ENCODE peak calls at places on chromosomes 16 and 17, in ten cellular contexts. Y is skeletal muscle cell, H is colonic mucosa, K is HFF-Myc, V is HL-60, E is cardiac fibroblast, B is adrenal gland, I is DND-41, X is H7, A is pancreas. P is an unnamed sample.

GRCh38 chr16:27286446-27286845 is 17.9 kb upstream of the NSMCE1 start:
- DNase-seq in Y (peak), H (no peak), K (peak), V (no peak), E (peak), B (peak), I (no peak), X (no peak), A (no peak), P (peak)

GRCh38 chr16:53445534-53445933 is 11.3 kb downstream of the RBL2 start:
- DNase-seq in Y (no peak), H (no peak), K (no peak), V (no peak), E (no peak), B (no peak), I (no peak), X (no peak), A (no peak), P (no peak)

GRCh38 chr17:82911822-82912221 is 72.0 kb upstream of the ZNF750 start:
- DNase-seq in Y (no peak), H (no peak), K (no peak), V (peak), E (no peak), B (no peak), I (no peak), X (no peak), A (peak), P (no peak)

GRCh38 chr17:69854381-69854780 is 220.6 kb upstream of the KCNJ16 start:
- DNase-seq in Y (no peak), H (no peak), K (no peak), V (no peak), E (no peak), B (no peak), I (no peak), X (no peak), A (no peak), P (no peak)

GRCh38 chr17:32350662-32351418 is 883 bp downstream of the ZNF207 start:
- DNase-seq in Y (no peak), H (peak), K (no peak), V (peak), E (peak), B (peak), I (peak), X (no peak), A (no peak), P (no peak)

GRCh38 chr17:57988301-57989010 is 402 bp upstream of the VEZF1 start:
- DNase-seq in Y (no peak), H (peak), K (no peak), V (peak), E (peak), B (peak), I (peak), X (peak), A (no peak), P (no peak)

GRCh38 chr17:51820252-51820651 is 338.3 kb downstream of the CA10 start:
- DNase-seq in Y (no peak), H (no peak), K (no peak), V (no peak), E (no peak), B (no peak), I (no peak), X (no peak), A (no peak), P (no peak)

GRCh38 chr17:79518330-79519151 is 92.3 kb downstream of the RBFOX3 start:
- DNase-seq in Y (no peak), H (no peak), K (no peak), V (no peak), E (no peak), B (no peak), I (no peak), X (no peak), A (no peak), P (no peak)

GRCh38 chr16:2816751-2817495 is at the start of gene PRSS21:
- DNase-seq in Y (no peak), H (no peak), K (no peak), V (no peak), E (no peak), B (no peak), I (no peak), X (peak), A (peak), P (no peak)

GRCh38 chr17:7590743-7591142 is 849 bp upstream of the SOX15 start:
- DNase-seq in Y (no peak), H (no peak), K (no peak), V (no peak), E (peak), B (no peak), I (no peak), X (peak), A (no peak), P (no peak)

GRCh38 chr17:81523139-81524062 is 4.8 kb upstream of the FSCN2 start:
- DNase-seq in Y (no peak), H (no peak), K (no peak), V (peak), E (no peak), B (no peak), I (no peak), X (peak), A (no peak), P (no peak)

GRCh38 chr17:46822388-46822921 is 4.0 kb upstream of the WNT3 start:
- DNase-seq in Y (no peak), H (peak), K (no peak), V (peak), E (no peak), B (no peak), I (no peak), X (peak), A (peak), P (no peak)

GRCh38 chr17:82103588-82104451 is 5.8 kb upstream of the FASN start:
- DNase-seq in Y (no peak), H (peak), K (no peak), V (no peak), E (peak), B (peak), I (no peak), X (peak), A (no peak), P (no peak)

GRCh38 chr17:10156579-10157488 is 41.6 kb downstream of the GAS7 start:
- DNase-seq in Y (no peak), H (peak), K (no peak), V (peak), E (no peak), B (peak), I (peak), X (no peak), A (no peak), P (no peak)

GRCh38 chr17:7023576-7024401 is 939 bp downstream of the BCL6B start:
- DNase-seq in Y (peak), H (peak), K (no peak), V (peak), E (peak), B (peak), I (peak), X (peak), A (peak), P (no peak)

GRCh38 chr16:87416826-87417471 is 24.8 kb downstream of the MAP1LC3B start:
- DNase-seq in Y (peak), H (peak), K (no peak), V (no peak), E (peak), B (peak), I (no peak), X (no peak), A (no peak), P (no peak)

GRCh38 chr16:6081320-6081976 is 983.9 kb upstream of the EEF2KMT start:
- DNase-seq in Y (no peak), H (peak), K (no peak), V (peak), E (peak), B (no peak), I (peak), X (peak), A (no peak), P (no peak)

GRCh38 chr17:81277421-81277820 is 17.7 kb downstream of the SLC38A10 start:
- DNase-seq in Y (no peak), H (peak), K (no peak), V (no peak), E (no peak), B (no peak), I (no peak), X (no peak), A (no peak), P (no peak)

GRCh38 chr17:40524243-40524965 is 23.0 kb upstream of the TNS4 start:
- DNase-seq in Y (no peak), H (no peak), K (no peak), V (no peak), E (no peak), B (no peak), I (no peak), X (no peak), A (no peak), P (no peak)

GRCh38 chr16:84156342-84156784 is 11.3 kb downstream of the DNAAF1 start:
- DNase-seq in Y (no peak), H (no peak), K (no peak), V (no peak), E (no peak), B (no peak), I (no peak), X (no peak), A (no peak), P (peak)

GRCh38 chr17:57380055-57380356 is 123.7 kb downstream of the MSI2 start:
- DNase-seq in Y (no peak), H (no peak), K (no peak), V (no peak), E (no peak), B (no peak), I (no peak), X (no peak), A (no peak), P (no peak)

GRCh38 chr16:74601131-74601871 is 5.6 kb downstream of the GLG1 start:
- DNase-seq in Y (no peak), H (peak), K (no peak), V (no peak), E (no peak), B (no peak), I (peak), X (no peak), A (no peak), P (no peak)

GRCh38 chr17:83055911-83056582 is 23.4 kb upstream of the METRNL start:
- DNase-seq in Y (peak), H (no peak), K (peak), V (no peak), E (peak), B (peak), I (no peak), X (peak), A (peak), P (no peak)

GRCh38 chr17:27526603-27527002 is 70.4 kb downstream of the KSR1 start:
- DNase-seq in Y (no peak), H (peak), K (no peak), V (peak), E (peak), B (peak), I (peak), X (peak), A (no peak), P (no peak)

GRCh38 chr16:86571197-86571915 is 4.7 kb downstream of the FOXC2 start:
- DNase-seq in Y (no peak), H (no peak), K (no peak), V (no peak), E (peak), B (no peak), I (no peak), X (peak), A (no peak), P (no peak)

GRCh38 chr16:17206712-17207111 is 264.0 kb downstream of the XYLT1 start:
- DNase-seq in Y (no peak), H (no peak), K (no peak), V (no peak), E (no peak), B (no peak), I (no peak), X (no peak), A (no peak), P (no peak)

GRCh38 chr17:59434429-59434828 is 103.0 kb downstream of the YPEL2 start:
- DNase-seq in Y (no peak), H (no peak), K (no peak), V (no peak), E (no peak), B (no peak), I (no peak), X (no peak), A (no peak), P (no peak)

GRCh38 chr17:21457051-21458026 is 81.2 kb downstream of the KCNJ12 start:
- DNase-seq in Y (peak), H (peak), K (peak), V (peak), E (peak), B (peak), I (peak), X (peak), A (peak), P (peak)

GRCh38 chr16:28494141-28494851 is at the start of gene APOBR:
- DNase-seq in Y (no peak), H (peak), K (no peak), V (peak), E (no peak), B (peak), I (peak), X (no peak), A (no peak), P (no peak)
- H3K4me3 ChIP-seq in Y (no peak), H (peak), K (no peak), V (peak), E (no peak), B (no peak), I (peak), X (no peak), A (no peak), P (no peak)

DNA sequence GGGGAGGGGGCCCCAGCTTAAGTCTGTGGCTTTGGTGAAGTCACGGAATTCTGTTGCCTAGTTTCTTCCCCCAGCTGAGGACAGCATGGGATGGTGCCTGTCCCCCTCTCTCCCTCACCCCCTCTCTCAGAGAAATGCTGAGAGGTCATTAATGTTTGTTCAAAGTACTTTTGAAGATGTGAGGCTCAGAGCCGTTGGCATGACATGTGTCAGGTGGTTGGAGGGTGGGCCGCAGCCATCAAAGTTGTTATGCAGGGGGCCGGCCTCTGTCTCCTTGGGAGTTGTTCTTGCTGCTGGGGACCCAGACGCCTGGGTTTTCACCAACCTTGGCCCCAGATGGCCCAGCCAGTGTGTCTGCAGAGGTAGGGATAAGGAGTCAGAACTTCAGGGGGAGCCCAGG is 3.0 kb downstream of the NKD1 start:
- DNase-seq in Y (no peak), H (no peak), K (no peak), V (no peak), E (no peak), B (no peak), I (no peak), X (no peak), A (no peak), P (no peak)
- H3K4me3 ChIP-seq in Y (no peak), H (no peak), K (no peak), V (no peak), E (no peak), B (no peak), I (no peak), X (no peak), A (no peak), P (no peak)

DNA sequence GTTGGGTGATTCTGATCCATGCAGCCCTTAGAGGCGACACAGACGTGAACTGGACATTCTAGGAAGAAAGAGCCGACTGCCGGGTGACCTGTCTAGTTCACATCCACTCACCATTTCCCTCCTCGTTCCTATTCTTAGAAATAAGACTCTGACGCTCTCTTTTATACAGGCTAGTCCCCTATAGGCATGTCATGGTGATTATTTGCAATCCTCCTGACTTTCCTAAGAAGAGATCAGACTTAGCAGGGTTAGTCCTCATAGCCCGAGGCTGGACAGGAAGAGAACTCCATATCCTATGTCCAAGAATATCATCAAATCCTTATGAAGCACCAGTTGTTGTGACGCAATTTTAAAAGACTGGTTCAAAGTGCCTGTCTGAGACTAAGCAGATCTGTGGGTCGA is 382.1 kb downstream of the SOX9 start:
- DNase-seq in Y (no peak), H (no peak), K (no peak), V (no peak), E (peak), B (no peak), I (no peak), X (no peak), A (no peak), P (no peak)
- H3K4me3 ChIP-seq in Y (no peak), H (no peak), K (no peak), V (no peak), E (no peak), B (no peak), I (no peak), X (no peak), A (no peak), P (no peak)

DNA sequence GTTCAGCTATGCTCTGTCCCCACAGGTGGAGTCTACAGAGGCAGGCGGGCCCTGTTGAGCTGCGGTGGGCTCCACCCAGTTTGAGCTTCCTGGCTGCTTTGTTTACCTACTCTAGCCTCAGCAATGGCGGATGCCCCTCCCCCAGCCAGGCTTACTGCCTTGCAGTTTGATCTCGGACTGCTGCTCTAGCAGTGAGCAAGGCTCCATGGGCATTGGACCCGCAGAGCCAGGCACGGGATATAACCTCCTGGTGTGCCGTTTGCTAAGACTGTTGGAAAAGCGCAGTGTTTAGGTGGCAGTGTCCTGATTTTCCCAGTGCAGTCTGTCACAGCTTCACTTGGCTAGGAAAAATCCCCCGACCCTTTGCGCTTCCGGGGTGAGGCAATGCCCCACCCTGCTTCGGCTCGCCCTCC is 89.1 kb downstream of the BCAS3 start:
- DNase-seq in Y (no peak), H (no peak), K (no peak), V (no peak), E (no peak), B (no peak), I (no peak), X (no peak), A (no peak), P (no peak)
- H3K4me3 ChIP-seq in Y (no peak), H (no peak), K (no peak), V (no peak), E (no peak), B (no peak), I (no peak), X (no peak), A (no peak), P (no peak)

DNA sequence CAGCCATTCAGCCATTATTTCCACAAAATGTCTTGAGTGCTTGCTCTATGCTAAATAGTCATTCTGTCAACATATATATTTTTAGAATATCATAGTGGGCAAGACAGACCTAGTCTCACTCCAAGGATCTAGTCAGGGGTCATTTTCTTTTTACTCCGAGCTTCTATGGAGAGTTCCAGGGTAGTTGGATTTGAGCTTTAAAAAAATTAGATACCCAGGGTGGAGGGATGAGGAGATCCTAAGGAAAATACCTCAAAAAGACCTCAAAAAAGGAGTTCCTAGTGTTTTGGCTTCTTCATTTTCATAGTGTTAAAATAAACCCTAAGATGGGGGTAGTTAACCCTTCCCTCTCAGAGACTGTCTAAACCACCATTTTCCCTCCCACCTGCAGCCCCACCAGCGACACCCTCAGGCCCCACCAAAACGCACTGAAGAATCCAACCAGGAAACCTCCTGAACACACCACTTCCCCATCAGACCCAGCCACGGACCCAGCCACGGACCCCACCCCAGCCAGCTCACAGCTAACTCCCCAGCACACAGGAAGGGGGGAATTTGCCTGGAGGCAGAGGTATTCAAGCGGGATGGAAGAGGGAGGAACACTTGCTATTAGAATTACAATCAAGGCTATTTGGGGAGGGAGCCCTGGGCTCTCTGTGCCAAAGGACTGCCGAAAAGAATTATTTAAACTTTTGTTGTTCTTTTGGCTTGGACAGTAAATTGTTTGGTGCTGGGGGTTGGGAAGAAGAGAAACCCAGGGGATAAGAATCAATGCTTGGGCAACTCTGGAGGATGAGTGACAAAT is 2.2 kb downstream of the ETV4 start:
- DNase-seq in Y (no peak), H (no peak), K (no peak), V (no peak), E (no peak), B (no peak), I (peak), X (no peak), A (no peak), P (no peak)
- H3K4me3 ChIP-seq in Y (peak), H (no peak), K (peak), V (no peak), E (no peak), B (no peak), I (no peak), X (peak), A (no peak), P (peak)

GRCh38 chr16:1466968-1467521 is 7.8 kb downstream of the CLCN7 start:
- DNase-seq in Y (no peak), H (no peak), K (no peak), V (no peak), E (no peak), B (peak), I (no peak), X (no peak), A (peak), P (no peak)

GRCh38 chr16:1470543-1471251 is 4.1 kb downstream of the CLCN7 start:
- DNase-seq in Y (no peak), H (no peak), K (no peak), V (peak), E (peak), B (peak), I (no peak), X (no peak), A (peak), P (no peak)

GRCh38 chr16:1468456-1468855 is 6.4 kb downstream of the CLCN7 start:
- DNase-seq in Y (no peak), H (no peak), K (no peak), V (no peak), E (no peak), B (peak), I (no peak), X (no peak), A (peak), P (no peak)

GRCh38 chr16:1471569-1472194 is 3.1 kb downstream of the CLCN7 start:
- DNase-seq in Y (no peak), H (no peak), K (no peak), V (peak), E (no peak), B (no peak), I (no peak), X (no peak), A (peak), P (no peak)

DNA sequence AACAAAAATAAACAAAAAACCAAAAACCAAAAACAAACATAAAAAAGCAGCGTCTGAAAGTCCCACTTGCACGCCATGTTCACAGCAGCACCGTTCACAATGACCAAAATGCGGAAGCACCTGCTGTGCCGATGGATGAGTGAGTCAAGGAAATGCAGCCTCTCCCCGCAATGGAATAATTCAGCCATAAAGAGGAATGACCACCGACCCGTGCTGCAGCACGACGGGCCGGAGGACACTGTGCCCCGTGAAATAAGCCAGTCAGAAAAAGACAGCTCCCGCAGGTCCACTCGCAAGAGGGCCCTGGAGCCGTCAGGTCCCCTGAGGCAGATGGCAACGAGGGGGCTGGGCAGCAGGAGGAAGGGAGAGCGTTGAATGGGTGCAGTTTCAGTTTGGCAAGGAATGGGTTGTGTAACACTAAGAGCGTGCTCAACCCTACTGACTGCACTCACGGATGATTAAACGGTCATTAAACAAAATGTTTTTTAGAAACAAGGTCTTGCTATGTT is 5.1 kb downstream of the CLCN7 start:
- DNase-seq in Y (no peak), H (no peak), K (no peak), V (peak), E (no peak), B (no peak), I (no peak), X (no peak), A (peak), P (no peak)
- H3K4me3 ChIP-seq in Y (no peak), H (no peak), K (no peak), V (peak), E (no peak), B (no peak), I (no peak), X (no peak), A (no peak), P (peak)

P was measured in epithelial cell of proximal tubule.